ENCODE peak calls at places on chromosomes 3 and 15, in seven cellular contexts. J, S, K, Y, H, F and L are unnamed samples.

GRCh38 chr3:197466586-197467399 is 89.0 kb downstream of the BDH1 start:
- DNase-seq in J (no peak), S (peak; percentile 19), K (peak; percentile 58), Y (no peak), H (no peak), F (peak; percentile 77), L (peak; percentile 31)

GRCh38 chr15:59148160-59148810 is 43.3 kb downstream of the CCNB2 start:
- DNase-seq in J (no peak), S (no peak), K (peak; percentile 49), Y (no peak), H (no peak), F (no peak), L (no peak)

GRCh38 chr3:18680759-18681158 is 255.6 kb upstream of the SATB1 start:
- DNase-seq in J (no peak), S (no peak), K (no peak), Y (no peak), H (no peak), F (no peak), L (no peak)

GRCh38 chr15:68085052-68085451 is 30.9 kb downstream of the PIAS1 start:
- DNase-seq in J (no peak), S (no peak), K (peak; percentile 7), Y (no peak), H (no peak), F (no peak), L (no peak)

GRCh38 chr3:46811615-46812236 is 51.5 kb downstream of the MYL3 start:
- DNase-seq in J (no peak), S (no peak), K (no peak), Y (no peak), H (peak; percentile 38), F (no peak), L (no peak)

GRCh38 chr3:11576453-11576852 is 67.3 kb downstream of the VGLL4 start:
- DNase-seq in J (no peak), S (no peak), K (no peak), Y (peak; percentile 65), H (no peak), F (no peak), L (no peak)

GRCh38 chr15:78067328-78068241 is 9.9 kb downstream of the TBC1D2B start:
- DNase-seq in J (no peak), S (no peak), K (no peak), Y (peak; percentile 80), H (no peak), F (no peak), L (no peak)

GRCh38 chr3:138197058-138197457 is 10.0 kb downstream of the ARMC8 start:
- DNase-seq in J (no peak), S (peak; percentile 7), K (peak; percentile 59), Y (no peak), H (no peak), F (peak; percentile 50), L (no peak)

GRCh38 chr3:14725015-14725431 is 50.1 kb downstream of the C3orf20 start:
- DNase-seq in J (peak; percentile 42), S (no peak), K (peak; percentile 94), Y (no peak), H (no peak), F (no peak), L (no peak)

GRCh38 chr15:52360229-52361203 is 64.9 kb upstream of the MYO5C start:
- DNase-seq in J (no peak), S (no peak), K (no peak), Y (no peak), H (no peak), F (no peak), L (no peak)

GRCh38 chr15:78299302-78300102 is at the start of gene SKIC8:
- DNase-seq in J (peak; percentile 92), S (peak; percentile 83), K (peak; percentile 97), Y (peak; percentile 94), H (peak; percentile 94), F (peak; percentile 95), L (peak; percentile 97)

GRCh38 chr3:37320276-37320675 is 145.9 kb upstream of the LRRFIP2 start:
- DNase-seq in J (no peak), S (no peak), K (no peak), Y (no peak), H (no peak), F (no peak), L (no peak)

GRCh38 chr3:188595890-188596376 is 442.0 kb downstream of the LPP start:
- DNase-seq in J (no peak), S (no peak), K (peak; percentile 67), Y (no peak), H (no peak), F (peak; percentile 89), L (no peak)

GRCh38 chr3:149020839-149021252 is 29.5 kb downstream of the GYG1 start:
- DNase-seq in J (no peak), S (no peak), K (no peak), Y (no peak), H (no peak), F (no peak), L (no peak)

GRCh38 chr3:97910931-97911351 is 61.3 kb downstream of the RIOX2 start:
- DNase-seq in J (no peak), S (no peak), K (peak; percentile 28), Y (no peak), H (no peak), F (no peak), L (no peak)

GRCh38 chr3:75737831-75738493 is 47.4 kb downstream of the ZNF717 start:
- DNase-seq in J (no peak), S (no peak), K (peak; percentile 18), Y (no peak), H (no peak), F (peak; percentile 46), L (no peak)

GRCh38 chr3:105891101-105891500 is 22.3 kb upstream of the CBLB start:
- DNase-seq in J (no peak), S (no peak), K (no peak), Y (no peak), H (no peak), F (no peak), L (no peak)

GRCh38 chr15:40217166-40217785 is 21.6 kb upstream of the PAK6 start:
- DNase-seq in J (peak; percentile 10), S (peak; percentile 19), K (peak; percentile 76), Y (no peak), H (no peak), F (peak; percentile 67), L (no peak)

GRCh38 chr3:10361375-10361774 is 40.5 kb upstream of the SEC13 start:
- DNase-seq in J (no peak), S (no peak), K (no peak), Y (no peak), H (no peak), F (no peak), L (peak; percentile 34)

GRCh38 chr3:24512564-24513197 is 18.0 kb upstream of the THRB start:
- DNase-seq in J (no peak), S (no peak), K (no peak), Y (no peak), H (no peak), F (no peak), L (no peak)

GRCh38 chr3:24510030-24510648 is 15.5 kb upstream of the THRB start:
- DNase-seq in J (no peak), S (no peak), K (no peak), Y (no peak), H (no peak), F (no peak), L (no peak)

GRCh38 chr3:24518990-24519367 is 24.3 kb upstream of the THRB start:
- DNase-seq in J (no peak), S (no peak), K (no peak), Y (no peak), H (no peak), F (no peak), L (no peak)

GRCh38 chr3:24513463-24513862 is 18.8 kb upstream of the THRB start:
- DNase-seq in J (no peak), S (no peak), K (no peak), Y (no peak), H (no peak), F (no peak), L (no peak)

DNA sequence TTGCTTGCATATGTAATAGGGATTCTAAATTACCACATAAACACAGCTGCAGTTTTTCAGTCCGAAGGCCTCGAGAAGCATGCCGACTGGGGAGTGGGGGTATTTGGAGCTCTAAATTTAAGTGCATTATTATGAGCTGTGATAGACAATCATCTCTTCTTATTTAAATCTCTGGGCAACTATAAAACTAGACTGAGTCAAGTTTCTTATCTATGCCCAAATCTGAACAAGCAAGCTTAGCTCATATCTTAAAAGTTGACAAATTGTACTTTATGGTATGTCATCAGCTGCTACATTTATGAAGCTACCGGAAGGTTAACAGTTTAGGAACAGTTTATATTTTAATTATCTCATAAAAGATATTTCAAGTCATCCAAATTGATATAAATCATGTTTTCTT is 19.5 kb upstream of the THRB start:
- DNase-seq in J (no peak), S (no peak), K (no peak), Y (no peak), H (no peak), F (no peak), L (no peak)
- H3K4me3 ChIP-seq in J (no peak overlapping the region), S (no peak overlapping the region), K (no peak overlapping the region), Y (no peak overlapping the region), H (no peak overlapping the region), F (no peak overlapping the region), L (no peak overlapping the region)

GRCh38 chr3:126487151-126487771 is 11.6 kb upstream of the ZXDC start:
- DNase-seq in J (no peak), S (no peak), K (peak; percentile 21), Y (no peak), H (no peak), F (no peak), L (peak; percentile 84)
- H3K4me3 ChIP-seq in J (no peak overlapping the region), S (no peak overlapping the region), K (no peak overlapping the region), Y (no peak overlapping the region), H (no peak overlapping the region), F (no peak overlapping the region), L (no peak overlapping the region)

GRCh38 chr15:85582076-85582718 is 201.8 kb downstream of the AKAP13 start:
- DNase-seq in J (no peak), S (no peak), K (peak; percentile 85), Y (no peak), H (no peak), F (peak; percentile 46), L (no peak)

GRCh38 chr15:85581495-85581894 is 201.1 kb downstream of the AKAP13 start:
- DNase-seq in J (peak; percentile 64), S (no peak), K (peak; percentile 53), Y (peak; percentile 85), H (peak; percentile 70), F (no peak), L (peak; percentile 87)

GRCh38 chr15:85583404-85584390 is 203.3 kb downstream of the AKAP13 start:
- DNase-seq in J (peak; percentile 60), S (no peak), K (peak; percentile 82), Y (no peak), H (peak; percentile 76), F (peak; percentile 39), L (no peak)

GRCh38 chr15:85580914-85581313 is 200.5 kb downstream of the AKAP13 start:
- DNase-seq in J (no peak), S (no peak), K (no peak), Y (no peak), H (peak; percentile 63), F (no peak), L (peak; percentile 88)

DNA sequence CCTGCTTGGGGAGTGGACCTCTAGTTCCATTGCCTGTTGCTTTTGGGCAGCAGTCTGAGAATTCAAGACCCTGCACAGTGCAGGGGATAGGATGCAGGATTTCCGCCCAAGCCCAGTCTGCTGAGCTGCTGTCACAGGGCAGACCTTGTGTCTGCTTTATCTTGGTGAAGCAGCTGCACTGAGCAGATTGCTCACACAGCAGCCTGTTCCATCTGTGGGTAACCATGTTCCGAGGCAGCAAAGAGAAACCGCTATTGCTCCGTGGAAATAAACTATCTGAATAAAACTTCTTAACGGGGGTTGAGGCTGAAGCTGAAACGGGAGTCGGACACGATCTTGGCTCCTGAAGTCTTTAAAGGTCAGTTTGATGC is 202.3 kb downstream of the AKAP13 start:
- DNase-seq in J (peak; percentile 43), S (no peak), K (peak; percentile 82), Y (peak; percentile 77), H (peak; percentile 73), F (no peak), L (peak; percentile 91)
- H3K4me3 ChIP-seq in J (peak overlapping the region; percentile 69), S (peak overlapping the region; percentile 47), K (no peak overlapping the region), Y (peak overlapping the region; percentile 37), H (peak overlapping the region; percentile 21), F (no peak overlapping the region), L (peak overlapping the region; percentile 18)

GRCh38 chr3:13011369-13012227 is 61.6 kb downstream of the IQSEC1 start:
- DNase-seq in J (no peak), S (no peak), K (no peak), Y (no peak), H (peak; percentile 83), F (no peak), L (peak; percentile 97)
- H3K4me3 ChIP-seq in J (no peak overlapping the region), S (no peak overlapping the region), K (no peak overlapping the region), Y (no peak overlapping the region), H (no peak overlapping the region), F (no peak overlapping the region), L (no peak overlapping the region)